ENCODE peak calls at places on chromosomes 12 and 14, in six cellular contexts. S is stimulated activated naive CD4-positive, alpha-beta T cell treated with Interleukin-2 at 50 U/mL for 16 hours; V is NCI-H1105 treated with DMSO at 0.1 percent for 48 hours; K is fibroblast of the conjunctiva; E is GM04504; M is lower leg skin. G is an unnamed sample.

GRCh38 chr14:60381909-60382308 is 104.0 kb downstream of the C14orf39 start:
- DNase-seq in S (no peak), V (no peak), K (no peak), E (no peak), M (no peak), G (no peak)

GRCh38 chr12:115155665-115156645 is 472.0 kb upstream of the TBX3 start:
- DNase-seq in S (no peak), V (no peak), K (no peak), E (peak), M (no peak), G (peak)

GRCh38 chr14:22781606-22782000 is 15.1 kb downstream of the OXA1L start:
- DNase-seq in S (no peak), V (no peak), K (no peak), E (peak), M (no peak), G (no peak)

GRCh38 chr12:52059582-52060497 is 8.6 kb downstream of the NR4A1 start:
- DNase-seq in S (no peak), V (no peak), K (no peak), E (no peak), M (no peak), G (no peak)

GRCh38 chr14:74973003-74973614 is 17.7 kb upstream of the PGF start:
- DNase-seq in S (no peak), V (no peak), K (no peak), E (no peak), M (no peak), G (no peak)

GRCh38 chr14:32576088-32576795 is 247.1 kb downstream of the AKAP6 start:
- DNase-seq in S (peak), V (peak), K (peak), E (no peak), M (no peak), G (no peak)

GRCh38 chr14:37546621-37547447 is 48.2 kb downstream of the FOXA1 start:
- DNase-seq in S (no peak), V (peak), K (no peak), E (peak), M (no peak), G (no peak)

GRCh38 chr12:108352591-108352990 is 13.5 kb upstream of the CMKLR1 start:
- DNase-seq in S (no peak), V (no peak), K (no peak), E (no peak), M (no peak), G (no peak)

GRCh38 chr12:77940011-77940423 is 109.3 kb downstream of the NAV3 start:
- DNase-seq in S (no peak), V (no peak), K (peak), E (peak), M (no peak), G (peak)

GRCh38 chr12:118611295-118611694 is 234.9 kb downstream of the SUDS3 start:
- DNase-seq in S (no peak), V (no peak), K (no peak), E (no peak), M (no peak), G (no peak)

G was measured in HS-5.